ENCODE peak calls at places on chromosomes 3 and 15, in six cellular contexts. J, U, K, S, D and N are unnamed samples.

GRCh38 chr3:179416681-179417080 is 34.6 kb downstream of the GNB4 start:
- DNase-seq in D (no peak), S (no peak), J (no peak), K (peak), U (no peak), N (peak)

GRCh38 chr15:91099616-91100560 is at the start of gene SV2B:
- DNase-seq in D (no peak), J (peak), S (no peak), U (peak), K (peak), N (peak)

GRCh38 chr3:158768361-158768787 is 33.5 kb upstream of the MFSD1 start:
- DNase-seq in J (no peak), U (peak), K (peak), D (no peak), S (no peak), N (peak)

GRCh38 chr3:101936419-101937331 is 87.4 kb downstream of the NFKBIZ start:
- DNase-seq in D (no peak), U (peak), K (peak), S (no peak), J (peak), N (peak)

GRCh38 chr3:79297242-79297641 is 470.6 kb downstream of the ROBO1 start:
- DNase-seq in S (no peak), D (no peak), J (no peak), K (peak), U (peak), N (peak)

GRCh38 chr3:97958796-97959195 is 13.4 kb downstream of the RIOX2 start:
- DNase-seq in K (no peak), J (no peak), D (no peak), U (no peak), S (no peak), N (no peak)

GRCh38 chr3:181999314-181999713 is 287.6 kb downstream of the SOX2 start:
- DNase-seq in U (no peak), J (no peak), D (no peak), S (no peak), K (no peak), N (no peak)

GRCh38 chr3:176798680-176799079 is 398.6 kb downstream of the TBL1XR1 start:
- DNase-seq in J (no peak), K (no peak), U (no peak), D (no peak), S (no peak), N (no peak)

GRCh38 chr15:81273200-81273599 is 50.7 kb downstream of the STARD5 start:
- DNase-seq in J (no peak), K (no peak), D (no peak), S (no peak), U (no peak), N (no peak)